ENCODE peak calls at places on chromosomes 12 and 14, in ten cellular contexts. U, B, Y, G, A, O, D, Z, L and K are unnamed samples.

GRCh38 chr14:94676495-94677238 is 64.5 kb downstream of the SERPINA3 start:
- DNase-seq in B (no peak), O (no peak), Z (no peak), U (no peak), Y (peak; percentile 25), G (no peak), A (no peak), L (no peak), D (no peak), K (peak; percentile 17)

GRCh38 chr14:64929003-64929337 is 13.6 kb downstream of the GPX2 start:
- DNase-seq in D (no peak), L (no peak), G (no peak), Z (no peak), Y (no peak), O (no peak), U (no peak), A (no peak), B (no peak), K (no peak)

GRCh38 chr12:126163984-126164383 is 1098.7 kb downstream of the AACS start:
- DNase-seq in U (no peak), O (no peak), Y (no peak), L (no peak), G (no peak), A (no peak), D (no peak), B (no peak), Z (no peak), K (no peak)

GRCh38 chr12:131010376-131011131 is 56.8 kb downstream of the ADGRD1 start:
- DNase-seq in A (no peak), L (no peak), U (no peak), Y (peak; percentile 28), O (no peak), B (no peak), G (no peak), D (no peak), Z (no peak), K (no peak)

GRCh38 chr12:109946505-109946904 is 46.4 kb downstream of the TCHP start:
- DNase-seq in Y (no peak), D (peak; percentile 70), A (no peak), G (no peak), U (no peak), B (no peak), Z (no peak), O (no peak), L (no peak), K (no peak)

GRCh38 chr12:3296409-3296701 is 194.6 kb upstream of the PRMT8 start:
- DNase-seq in G (no peak), U (no peak), D (no peak), L (no peak), B (no peak), O (no peak), A (no peak), Y (no peak), Z (no peak), K (no peak)

GRCh38 chr14:65238456-65238855 is 136.1 kb upstream of the MAX start:
- DNase-seq in L (peak; percentile 80), Z (peak; percentile 36), O (no peak), Y (no peak), D (no peak), A (no peak), U (no peak), B (no peak), G (peak; percentile 87), K (no peak)

GRCh38 chr12:86663691-86664090 is 407.5 kb upstream of the MGAT4C start:
- DNase-seq in O (no peak), Z (no peak), Y (no peak), L (no peak), D (no peak), B (no peak), U (no peak), A (no peak), G (peak; percentile 17), K (no peak)

GRCh38 chr12:1830981-1831930 is 10.9 kb downstream of the LRTM2 start:
- DNase-seq in U (no peak), A (peak; percentile 36), O (no peak), Z (peak; percentile 93), G (peak; percentile 57), L (peak; percentile 86), Y (peak; percentile 75), B (peak; percentile 42), D (peak; percentile 82), K (peak; percentile 72)

GRCh38 chr14:53389207-53389606 is 236.1 kb upstream of the DDHD1 start:
- DNase-seq in U (no peak), G (no peak), Y (no peak), L (no peak), O (no peak), B (no peak), D (no peak), Z (no peak), A (no peak), K (no peak)

GRCh38 chr14:65281991-65282908 is 130.3 kb upstream of the FUT8 start:
- DNase-seq in L (peak; percentile 37), Y (no peak), O (no peak), D (peak; percentile 50), Z (no peak), A (no peak), G (peak; percentile 38), B (no peak), U (no peak), K (no peak)

GRCh38 chr12:132511516-132512196 is 21.7 kb downstream of the FBRSL1 start:
- DNase-seq in Y (no peak), U (no peak), A (no peak), Z (no peak), G (no peak), L (no peak), B (no peak), O (no peak), D (no peak), K (no peak)

GRCh38 chr12:132512197-132513069 is 22.5 kb downstream of the FBRSL1 start:
- DNase-seq in Z (no peak), Y (no peak), G (no peak), B (no peak), O (no peak), L (no peak), D (no peak), U (no peak), A (no peak), K (no peak)

GRCh38 chr12:132510111-132510724 is 20.3 kb downstream of the FBRSL1 start:
- DNase-seq in L (no peak), O (no peak), Z (no peak), Y (no peak), A (no peak), G (no peak), U (no peak), D (no peak), B (peak; percentile 65), K (no peak)

GRCh38 chr12:132508860-132509732 is 19.1 kb downstream of the FBRSL1 start:
- DNase-seq in A (no peak), O (no peak), Z (no peak), B (no peak), Y (no peak), G (no peak), D (no peak), U (no peak), L (no peak), K (no peak)

DNA sequence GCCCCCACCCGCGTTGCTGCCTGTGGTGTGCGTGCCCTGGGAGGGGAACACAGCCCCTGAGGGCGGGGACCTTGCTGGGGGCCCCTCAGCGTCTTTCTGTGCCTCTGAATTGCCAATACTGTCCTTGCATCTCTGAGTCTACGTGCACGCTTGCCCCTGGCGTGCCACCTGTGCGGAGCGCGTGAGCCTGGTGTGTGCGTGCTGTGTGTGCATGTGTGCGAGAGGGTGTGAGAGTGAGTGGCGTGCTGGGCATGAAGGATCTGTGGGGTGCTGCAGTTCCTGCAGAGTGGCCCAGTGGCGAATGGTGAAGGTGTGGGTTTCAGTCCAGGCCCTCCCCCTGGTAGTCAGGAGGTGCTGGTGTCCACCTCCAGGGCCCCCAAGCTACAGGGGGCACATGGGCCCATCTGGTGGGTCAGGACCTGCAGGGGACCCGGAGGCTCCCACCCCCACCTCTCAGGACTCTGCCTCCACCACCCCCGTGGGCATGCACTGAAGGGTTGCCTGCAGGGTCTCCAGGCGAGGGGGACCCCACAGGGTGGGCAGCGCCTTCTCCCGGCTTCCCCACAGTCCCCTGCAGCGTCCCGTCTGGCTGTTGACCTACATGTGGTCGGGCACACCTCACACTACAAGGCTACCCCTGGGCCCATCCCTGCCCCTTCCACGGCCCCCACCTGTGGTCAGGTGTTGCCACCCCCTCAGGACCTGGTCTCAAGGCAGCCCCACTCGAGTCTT is 21.0 kb downstream of the FBRSL1 start:
- DNase-seq in D (no peak), U (no peak), L (no peak), A (no peak), G (no peak), O (no peak), B (no peak), Z (no peak), Y (no peak), K (no peak)
- H3K4me3 ChIP-seq in D (no peak overlapping the region), U (no peak overlapping the region), L (no peak overlapping the region), A (no peak overlapping the region), G (no peak overlapping the region), O (no peak overlapping the region), B (no peak overlapping the region), Z (no peak overlapping the region), Y (no peak overlapping the region), K (no peak overlapping the region)

DNA sequence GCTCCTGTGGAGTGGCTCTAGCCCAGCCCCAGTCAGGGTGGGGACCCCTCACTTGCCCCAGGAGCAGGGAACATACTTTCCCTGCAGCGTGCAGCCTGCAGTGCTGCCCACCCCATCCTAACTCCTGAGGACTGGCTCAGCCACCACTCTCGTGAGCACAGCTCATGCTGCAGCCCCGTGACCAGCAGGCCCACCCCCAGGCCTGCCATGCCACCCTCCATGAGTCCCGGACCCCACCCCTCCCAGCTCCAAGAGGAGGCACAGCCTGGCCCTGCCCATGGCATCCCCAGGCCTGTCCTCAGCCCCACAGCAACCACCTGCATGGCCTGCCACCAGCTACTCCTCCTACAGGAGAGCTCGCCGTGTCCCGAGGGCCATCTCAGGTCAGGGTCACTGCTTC is 3.9 kb upstream of the JAG2 start:
- DNase-seq in Z (no peak), A (no peak), U (no peak), B (no peak), L (no peak), Y (no peak), O (no peak), G (no peak), D (no peak), K (no peak)
- H3K27ac ChIP-seq in Z (no peak overlapping the region), A (no peak overlapping the region), U (no peak overlapping the region), B (no peak overlapping the region), L (no peak overlapping the region), Y (no peak overlapping the region), O (no peak overlapping the region), G (no peak overlapping the region), D (no peak overlapping the region), K (no peak overlapping the region)

GRCh38 chr14:75088153-75088552 is 18.7 kb downstream of the ZC2HC1C start:
- DNase-seq in U (no peak), O (no peak), Y (no peak), A (no peak), G (no peak), Z (no peak), B (no peak), L (no peak), D (no peak), K (no peak)
- H3K4me3 ChIP-seq in U (no peak overlapping the region), O (no peak overlapping the region), Y (no peak overlapping the region), A (no peak overlapping the region), G (no peak overlapping the region), Z (no peak overlapping the region), B (no peak overlapping the region), L (no peak overlapping the region), D (no peak overlapping the region), K (no peak overlapping the region)

GRCh38 chr12:18382486-18382885 is 121.2 kb downstream of the PIK3C2G start:
- DNase-seq in Y (no peak), L (no peak), G (peak; percentile 30), A (no peak), O (no peak), B (no peak), U (no peak), D (no peak), Z (peak; percentile 7), K (no peak)
- H3K27ac ChIP-seq in Y (peak overlapping the region; percentile 45), L (no peak overlapping the region), G (peak overlapping the region; percentile 58), A (no peak overlapping the region), O (peak overlapping the region; percentile 36), B (no peak overlapping the region), U (no peak overlapping the region), D (no peak overlapping the region), Z (peak overlapping the region; percentile 32), K (no peak overlapping the region)